ENCODE peak calls at places on chromosomes 4 and X, in six cellular contexts. C is tibial artery, O is kidney tubule cell, W is NCI-H748 treated with DMSO at 0.1 percent for 48 hours, L is tibial nerve, G is GF-D8. J is an unnamed sample.
A peak's percentile ranks its signal among the peaks of the same experiment; 100 is the strongest.

GRCh38 chrX:110310896-110311295 is 7.0 kb downstream of the AMMECR1 start:
- DNase-seq in O (no peak), L (no peak), G (no peak), W (no peak), C (no peak), J (no peak)

GRCh38 chr4:87896020-87896621 is 63.4 kb downstream of the MEPE start:
- DNase-seq in O (peak; percentile 96), W (no peak), G (peak; percentile 82), C (peak; percentile 54), L (no peak), J (peak; percentile 77)

GRCh38 chr4:81470456-81471327 is 1.0 kb downstream of the RASGEF1B start:
- DNase-seq in O (peak; percentile 82), L (peak; percentile 29), G (no peak), C (peak; percentile 73), W (peak; percentile 43), J (peak; percentile 55)

GRCh38 chr4:68267433-68267944 is 22.0 kb upstream of the TMPRSS11B start:
- DNase-seq in O (peak; percentile 88), C (no peak), L (no peak), W (no peak), G (no peak), J (peak; percentile 58)

GRCh38 chr4:5712517-5712916 is 1.5 kb downstream of the EVC start:
- DNase-seq in C (no peak), L (no peak), O (peak; percentile 78), W (no peak), G (no peak), J (no peak)

GRCh38 chrX:15566244-15566643 is 34.5 kb downstream of the ACE2 start:
- DNase-seq in O (no peak), G (no peak), C (no peak), W (no peak), L (no peak), J (no peak)

GRCh38 chr4:8192748-8193738 is 6.0 kb upstream of the SH3TC1 start:
- DNase-seq in C (peak; percentile 61), W (peak; percentile 27), O (peak; percentile 64), G (peak; percentile 39), L (peak; percentile 51), J (peak; percentile 76)

GRCh38 chr4:168515222-168516011 is 18.6 kb downstream of the PALLD start:
- DNase-seq in G (no peak), L (no peak), O (peak; percentile 26), C (no peak), W (no peak), J (no peak)

GRCh38 chr4:81919238-81919637 is 447.5 kb upstream of the RASGEF1B start:
- DNase-seq in C (no peak), W (no peak), O (peak; percentile 60), G (no peak), L (no peak), J (peak; percentile 13)

GRCh38 chr4:62288803-62289541 is 1088.8 kb downstream of the ADGRL3 start:
- DNase-seq in O (no peak), C (no peak), G (no peak), L (no peak), W (no peak), J (no peak)

GRCh38 chr4:3634281-3635089 is 102.3 kb upstream of the LRPAP1 start:
- DNase-seq in C (no peak), O (no peak), L (no peak), G (no peak), W (no peak), J (no peak)

GRCh38 chrX:136608295-136608933 is 39.5 kb upstream of the CD40LG start:
- DNase-seq in C (peak; percentile 24), W (no peak), O (peak; percentile 31), G (peak; percentile 2), L (peak; percentile 13), J (peak; percentile 28)

GRCh38 chr4:5215321-5215720 is 164.0 kb downstream of the STK32B start:
- DNase-seq in L (no peak), W (no peak), G (no peak), C (no peak), O (no peak), J (no peak)

GRCh38 chr4:161554372-161554990 is 609.3 kb downstream of the FSTL5 start:
- DNase-seq in L (no peak), G (no peak), O (peak; percentile 34), C (no peak), W (no peak), J (peak; percentile 46)

GRCh38 chr4:119206178-119206577 is 6.3 kb upstream of the USP53 start:
- DNase-seq in C (peak; percentile 43), G (no peak), L (no peak), W (no peak), O (no peak), J (no peak)

GRCh38 chr4:2437475-2438215 is 18.9 kb downstream of the CFAP99 start:
- DNase-seq in W (no peak), O (no peak), L (no peak), C (no peak), G (no peak), J (no peak)

GRCh38 chr4:118898684-118899138 is 10.1 kb downstream of the SYNPO2 start:
- DNase-seq in O (no peak), G (no peak), C (peak; percentile 67), L (no peak), W (no peak), J (no peak)

GRCh38 chr4:41448935-41449334 is 89.0 kb upstream of the LIMCH1 start:
- DNase-seq in O (peak; percentile 39), C (peak; percentile 28), L (peak; percentile 17), W (no peak), G (no peak), J (peak; percentile 39)

GRCh38 chrX:27767387-27767786 is 40.4 kb upstream of the MAGEB10 start:
- DNase-seq in C (no peak), L (no peak), G (no peak), W (no peak), O (no peak), J (no peak)

GRCh38 chrX:1451251-1451675 is 1.4 kb downstream of the ASMTL start:
- DNase-seq in C (no peak), O (no peak), L (no peak), W (no peak), G (no peak), J (no peak)

GRCh38 chrX:8254386-8254785 is 83.3 kb upstream of the VCX2 start:
- DNase-seq in O (no peak), W (no peak), C (no peak), G (no peak), L (no peak), J (no peak)

GRCh38 chr4:1683903-1684755 is at the start of gene FAM53A:
- DNase-seq in G (peak; percentile 69), O (peak; percentile 89), L (peak; percentile 92), W (peak; percentile 9), C (peak; percentile 84), J (peak; percentile 75)

GRCh38 chr4:168628251-168628650 is 131.4 kb downstream of the PALLD start:
- DNase-seq in G (no peak), C (no peak), W (no peak), O (no peak), L (no peak), J (no peak)

GRCh38 chr4:36237366-36238353 is 6.7 kb downstream of the ARAP2 start:
- DNase-seq in G (no peak), O (no peak), C (no peak), L (no peak), W (no peak), J (no peak)

GRCh38 chr4:3295837-3296624 is 3.2 kb downstream of the RGS12 start:
- DNase-seq in W (no peak), G (no peak), L (no peak), O (no peak), C (peak; percentile 5), J (no peak)

GRCh38 chr4:56575820-56576429 is 70.3 kb downstream of the ARL9 start:
- DNase-seq in O (peak; percentile 38), C (no peak), L (no peak), G (no peak), W (no peak), J (peak; percentile 19)

GRCh38 chr4:73911746-73912145 is 42.6 kb downstream of the CXCL1 start:
- DNase-seq in O (peak; percentile 14), W (no peak), C (no peak), L (no peak), G (no peak), J (no peak)

GRCh38 chr4:158870282-158871049 is 101.6 kb downstream of the FNIP2 start:
- DNase-seq in C (no peak), O (no peak), G (no peak), L (no peak), W (no peak), J (no peak)

GRCh38 chrX:23434356-23434884 is 99.8 kb downstream of the PTCHD1 start:
- DNase-seq in C (peak; percentile 87), L (peak; percentile 72), O (no peak), W (no peak), G (no peak), J (no peak)